ENCODE peak calls at places on chromosomes 4 and X, in seven cellular contexts. P, T, O, J, F, L and C are unnamed samples. For H3K4me1, the result is how much of the 10 kb centered on the place peaks cover.

GRCh38 chr4:94525993-94526740 is 74.4 kb downstream of the PDLIM5 start:
- DNase-seq in O (no peak), F (no peak), J (no peak), L (no peak), T (no peak), P (peak), C (no peak)

GRCh38 chr4:14994242-14994641 is 8.0 kb upstream of the CPEB2 start:
- DNase-seq in L (no peak), F (no peak), J (peak), T (no peak), P (peak), O (no peak), C (no peak)

GRCh38 chrX:11205796-11206195 is 87.4 kb upstream of the AMELX start:
- DNase-seq in J (no peak), T (no peak), F (no peak), L (no peak), O (no peak), P (no peak), C (no peak)

GRCh38 chrX:20320461-20321159 is 53.9 kb upstream of the RPS6KA3 start:
- DNase-seq in O (no peak), P (no peak), F (no peak), T (peak), J (no peak), L (peak), C (no peak)

GRCh38 chr4:99149620-99150019 is 5.5 kb upstream of the ADH4 start:
- DNase-seq in L (no peak), P (no peak), O (no peak), F (no peak), J (no peak), T (no peak), C (no peak)

GRCh38 chr4:61333490-61333889 is 133.4 kb downstream of the ADGRL3 start:
- DNase-seq in O (no peak), F (no peak), J (no peak), P (no peak), L (no peak), T (no peak), C (no peak)

GRCh38 chrX:83847339-83847738 is 13.6 kb upstream of the CYLC1 start:
- DNase-seq in L (no peak), J (no peak), P (no peak), F (no peak), O (no peak), T (no peak), C (no peak)

GRCh38 chr4:121070274-121070673 is 2.1 kb downstream of the NDNF start:
- DNase-seq in O (no peak), T (no peak), F (peak), J (no peak), L (no peak), P (no peak), C (no peak)

GRCh38 chr4:105014242-105015031 is 132.2 kb upstream of the TET2 start:
- DNase-seq in O (no peak), J (no peak), L (no peak), T (no peak), P (no peak), F (no peak), C (no peak)

GRCh38 chrX:68936186-68936585 is 107.4 kb downstream of the EFNB1 start:
- DNase-seq in O (no peak), J (no peak), T (no peak), L (no peak), F (no peak), P (no peak), C (no peak)

GRCh38 chr4:38612996-38613395 is 51.0 kb upstream of the KLF3 start:
- DNase-seq in O (no peak), T (no peak), F (no peak), J (no peak), L (no peak), P (no peak), C (no peak)

GRCh38 chrX:22039541-22039940 is 7.4 kb downstream of the PHEX start:
- DNase-seq in F (no peak), L (no peak), J (no peak), T (no peak), O (no peak), P (no peak), C (no peak)

GRCh38 chr4:98027827-98028226 is 115.4 kb downstream of the STPG2 start:
- DNase-seq in L (no peak), O (peak), T (no peak), P (no peak), F (no peak), J (peak), C (no peak)

GRCh38 chr4:7343353-7343655 is 91.4 kb downstream of the PSAPL1 start:
- DNase-seq in L (no peak), F (no peak), T (no peak), J (no peak), P (no peak), O (no peak), C (no peak)

GRCh38 chr4:118904418-118904817 is 15.8 kb downstream of the SYNPO2 start:
- DNase-seq in F (no peak), J (no peak), P (no peak), O (no peak), T (no peak), L (no peak), C (no peak)

GRCh38 chr4:187826725-187827124 is 168.8 kb upstream of the ZFP42 start:
- DNase-seq in T (no peak), O (peak), F (no peak), J (peak), L (no peak), P (no peak), C (no peak)

GRCh38 chr4:72701987-72702819 is 133.2 kb upstream of the ADAMTS3 start:
- DNase-seq in P (peak), F (no peak), L (no peak), T (peak), J (peak), O (peak), C (peak)

GRCh38 chrX:13008189-13008533 is 33.3 kb downstream of the TMSB4X start:
- DNase-seq in L (no peak), J (no peak), F (no peak), O (no peak), T (no peak), P (peak), C (no peak)

GRCh38 chr4:138910914-138911336 is 104.7 kb upstream of the NOCT start:
- DNase-seq in L (no peak), J (peak), P (peak), T (peak), F (no peak), O (peak), C (peak)

GRCh38 chr4:76691767-76692689 is 205.9 kb downstream of the SOWAHB start:
- DNase-seq in L (no peak), T (no peak), P (no peak), F (no peak), O (no peak), J (no peak), C (no peak)

GRCh38 chr4:180164799-180165198 is 2078.4 kb upstream of the TENM3 start:
- DNase-seq in O (peak), F (no peak), T (peak), P (peak), L (no peak), J (no peak), C (no peak)

GRCh38 chr4:21012851-21013331 is 312.6 kb downstream of the PACRGL start:
- DNase-seq in O (no peak), T (no peak), J (no peak), L (no peak), F (no peak), P (no peak), C (no peak)

GRCh38 chr4:81389720-81390119 is 82.0 kb downstream of the RASGEF1B start:
- DNase-seq in O (no peak), P (no peak), T (no peak), L (no peak), F (no peak), J (no peak), C (no peak)

GRCh38 chrX:71439898-71440297 is 73.7 kb downstream of the TAF1 start:
- DNase-seq in F (no peak), T (no peak), O (no peak), P (no peak), L (no peak), J (no peak), C (no peak)

GRCh38 chr4:94933799-94934198 is 176.0 kb downstream of the BMPR1B start:
- DNase-seq in T (no peak), F (no peak), O (peak), P (peak), L (no peak), J (no peak), C (no peak)

GRCh38 chr4:55880652-55881280 is 27.3 kb downstream of the EXOC1 start:
- DNase-seq in T (no peak), F (no peak), O (no peak), J (no peak), P (no peak), L (no peak), C (no peak)

GRCh38 chr4:142823796-142824195 is 22.3 kb downstream of the INPP4B start:
- DNase-seq in J (no peak), P (no peak), O (no peak), L (no peak), T (no peak), F (no peak), C (no peak)

GRCh38 chrX:125205084-125205917 is 114.4 kb upstream of the TEX13C start:
- DNase-seq in O (peak), T (no peak), F (peak), P (no peak), L (no peak), J (peak), C (peak)

GRCh38 chr4:186032259-186032658 is 36.7 kb upstream of the TLR3 start:
- DNase-seq in F (no peak), L (no peak), T (no peak), P (no peak), J (no peak), O (peak), C (no peak)

GRCh38 chr4:186033027-186033426 is 35.9 kb upstream of the TLR3 start:
- DNase-seq in L (no peak), F (no peak), J (no peak), T (no peak), P (no peak), O (no peak), C (no peak)

GRCh38 chr4:186029731-186030421 is 39.1 kb upstream of the TLR3 start:
- DNase-seq in O (no peak), J (no peak), L (no peak), P (peak), F (no peak), T (no peak), C (peak)

GRCh38 chr4:186027405-186027804 is 41.6 kb upstream of the TLR3 start:
- DNase-seq in T (no peak), F (no peak), J (no peak), O (no peak), P (no peak), L (no peak), C (no peak)

DNA sequence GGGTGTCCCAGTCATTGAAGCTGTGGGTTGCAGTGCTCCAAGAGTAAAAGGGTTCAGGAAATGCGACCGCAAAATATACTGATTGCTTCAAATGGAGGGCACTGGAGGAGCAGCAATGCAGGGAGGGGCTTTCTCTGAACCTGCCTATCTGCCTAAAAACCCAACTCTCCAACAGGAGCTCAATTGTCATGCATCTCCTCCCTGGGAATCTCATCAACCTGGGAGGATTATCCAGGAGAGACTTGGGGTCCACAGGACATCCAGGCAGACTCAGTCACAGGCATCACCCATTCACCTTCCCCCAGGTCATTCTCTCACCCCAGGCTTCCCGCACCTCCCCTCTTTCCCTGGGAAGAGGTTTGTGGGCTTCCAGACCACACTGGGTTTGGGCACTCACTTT is 38.2 kb upstream of the TLR3 start:
- DNase-seq in P (no peak), J (no peak), F (no peak), O (no peak), L (no peak), T (no peak), C (no peak)
- H3K27ac ChIP-seq in P (no peak), J (no peak), F (no peak), O (no peak), L (no peak), T (no peak), C (peak)

GRCh38 chr4:15995826-15996225 is 32.9 kb upstream of the FGFBP2 start:
- DNase-seq in T (no peak), P (no peak), L (no peak), O (no peak), J (no peak), F (no peak), C (no peak)

GRCh38 chr4:15996773-15997172 is 33.8 kb upstream of the FGFBP2 start:
- DNase-seq in F (no peak), T (no peak), J (no peak), L (no peak), O (no peak), P (peak), C (no peak)

GRCh38 chr4:16005671-16006070 is 42.7 kb upstream of the FGFBP2 start:
- DNase-seq in J (no peak), P (no peak), F (no peak), L (no peak), O (no peak), T (no peak), C (no peak)

GRCh38 chr4:16000708-16001483 is 37.9 kb upstream of the FGFBP2 start:
- DNase-seq in O (no peak), F (no peak), J (no peak), T (no peak), P (no peak), L (no peak), C (no peak)

DNA sequence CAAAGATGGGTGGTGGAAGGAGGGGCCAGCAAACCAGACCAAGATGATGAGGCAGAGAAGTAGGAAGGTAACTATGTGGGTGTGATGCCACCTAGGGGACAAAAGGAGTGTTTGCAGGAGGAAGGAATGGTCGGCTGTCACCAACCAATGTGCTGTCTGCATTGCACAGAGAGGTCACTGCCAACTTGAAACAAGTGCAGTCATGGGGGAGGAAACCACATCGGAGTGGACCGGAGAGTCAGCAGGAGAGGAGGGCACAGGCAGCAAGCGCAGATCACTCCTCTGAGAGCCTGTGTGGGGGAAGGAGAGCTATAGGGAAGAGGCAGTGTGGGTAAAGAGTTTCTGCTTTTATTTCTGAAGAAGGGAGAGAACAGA is 38.5 kb upstream of the FGFBP2 start:
- DNase-seq in F (peak), J (peak), P (peak), L (peak), T (peak), O (peak), C (peak)
- H3K4me1 ChIP-seq in F (under half), J (under half), P (under half), L (under half), T (under half), O (under half), C (under half)

DNA sequence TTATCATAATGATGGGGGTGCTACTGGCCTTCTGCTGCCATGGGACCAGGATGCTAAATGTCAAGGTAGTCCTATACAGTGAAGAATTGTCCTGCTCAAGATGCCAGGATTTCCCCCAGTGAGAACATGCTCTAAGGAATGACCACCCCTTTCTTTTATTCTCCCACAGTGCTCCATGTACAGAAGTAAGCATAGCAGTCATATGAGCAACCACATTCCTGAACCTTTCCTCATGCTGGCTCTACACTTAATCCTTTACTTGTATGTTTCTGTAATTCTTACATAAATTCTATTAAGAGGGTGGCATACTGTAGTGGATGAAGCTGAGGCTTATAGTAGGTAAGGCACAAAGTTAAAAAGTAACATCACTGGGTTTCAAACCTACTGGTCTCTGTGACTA is 20.2 kb downstream of the CYP2U1 start:
- DNase-seq in P (peak), F (no peak), J (no peak), L (no peak), T (no peak), O (no peak), C (no peak)
- TF ChIP-seq USF2 in P (no peak), F (no peak), J (no peak), L (no peak), T (no peak), O (no peak), C (no peak)

DNA sequence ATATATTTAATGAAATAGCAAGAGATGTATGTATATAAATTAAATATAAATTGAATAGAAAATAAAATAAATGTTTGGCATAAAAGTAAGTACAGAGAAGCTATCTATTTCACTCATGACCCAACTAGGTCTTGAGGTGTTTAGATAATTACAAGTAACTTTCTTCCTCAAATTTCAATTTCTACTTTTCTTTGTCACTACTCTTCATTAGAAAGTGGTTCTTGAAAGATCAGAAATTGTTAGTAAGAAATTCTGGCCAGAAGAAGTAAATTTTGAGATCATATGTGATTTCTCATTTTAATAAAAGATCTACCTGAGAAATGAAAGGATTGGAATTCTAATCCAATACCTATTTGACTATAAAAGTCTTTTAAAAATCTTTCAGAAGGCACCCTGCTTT is 126.9 kb downstream of the BTC start:
- DNase-seq in L (no peak), J (no peak), F (no peak), O (no peak), P (no peak), T (no peak), C (no peak)
- H3K27ac ChIP-seq in L (no peak), J (no peak), F (no peak), O (peak), P (no peak), T (no peak), C (no peak)